ENCODE peak calls at places on chromosomes 13 and 19, in four cellular contexts. F is stomach, M is K562, O is body of pancreas. D is an unnamed sample.

GRCh38 chr19:46634045-46634655 is 1.9 kb downstream of the GNG8 start:
- DNase-seq in O (peak; percentile 86), F (peak; percentile 96), M (peak; percentile 98), D (peak; percentile 77)

GRCh38 chr13:47897411-47898050 is 103.5 kb downstream of the SUCLA2 start:
- DNase-seq in O (no peak), M (no peak), F (no peak), D (no peak)

GRCh38 chr13:96898855-96899254 is 95.4 kb downstream of the OXGR1 start:
- DNase-seq in F (no peak), O (no peak), M (no peak), D (no peak)

GRCh38 chr19:2625434-2625833 is 77.1 kb downstream of the GNG7 start:
- DNase-seq in O (no peak), M (no peak), F (peak; percentile 55), D (no peak)

GRCh38 chr13:25756251-25756650 is 295.6 kb downstream of the SHISA2 start:
- DNase-seq in M (no peak), F (no peak), O (no peak), D (no peak)

GRCh38 chr13:66546534-66547379 is 683.4 kb downstream of the PCDH9 start:
- DNase-seq in M (no peak), O (no peak), F (no peak), D (no peak)

GRCh38 chr13:99281811-99282263 is 23.7 kb upstream of the GPR18 start:
- DNase-seq in O (peak; percentile 15), F (peak; percentile 51), M (no peak), D (no peak)

GRCh38 chr13:45331981-45332830 is 8.8 kb downstream of the TPT1 start:
- DNase-seq in M (no peak), F (no peak), O (no peak), D (no peak)

DNA sequence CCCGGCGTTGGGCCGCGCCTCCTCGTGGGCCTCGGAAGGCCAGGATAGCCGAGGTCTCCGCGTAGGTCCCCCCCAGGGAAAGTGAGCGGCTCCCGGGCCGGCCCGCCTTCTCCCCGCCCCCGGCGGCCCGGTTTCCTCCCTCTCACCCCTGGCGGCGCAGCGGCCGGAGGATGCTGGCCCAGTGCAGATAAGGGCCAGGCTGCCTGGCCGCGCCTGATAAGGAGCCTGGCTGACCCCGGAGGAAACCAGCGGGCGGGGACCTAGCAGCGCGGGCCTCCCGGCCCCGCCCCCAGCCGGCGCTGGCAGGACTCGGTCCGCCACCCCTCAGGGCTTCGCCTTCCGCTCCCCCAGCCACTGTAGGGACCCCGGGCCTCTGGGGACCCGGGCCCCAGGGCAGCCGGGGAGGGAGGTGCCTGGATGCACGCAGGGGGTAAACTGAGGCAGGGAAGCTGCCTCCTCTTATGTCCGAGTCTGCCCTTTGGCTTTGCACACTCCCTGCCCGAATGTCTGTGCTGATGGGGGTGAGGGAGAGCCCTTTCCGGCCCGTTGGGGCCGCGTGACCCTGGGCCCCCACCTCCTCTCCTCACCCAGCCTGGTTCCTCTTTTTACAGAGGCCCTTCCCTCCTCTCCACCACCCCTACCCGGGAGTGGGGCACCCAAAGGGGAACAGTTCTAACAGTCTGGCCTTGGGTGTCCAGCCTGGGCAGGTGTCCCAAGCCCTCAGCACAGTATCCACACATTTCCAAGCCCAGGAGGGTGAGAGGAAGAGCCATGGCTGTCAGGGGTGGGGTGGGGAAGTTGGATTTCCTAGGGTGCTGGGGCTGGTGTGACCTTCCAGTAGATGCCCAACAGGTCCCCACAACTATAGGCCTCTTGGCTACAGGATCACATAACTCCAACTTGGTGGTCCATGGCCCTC is at the start of gene LYL1:
- DNase-seq in F (peak; percentile 86), O (peak; percentile 56), M (peak; percentile 98), D (no peak)
- TF ChIP-seq POLR2A in F (no peak), O (peak; percentile 14), M (peak; percentile 66), D (no peak)

GRCh38 chr19:48329167-48329891 is 4.0 kb downstream of the EMP3 start:
- DNase-seq in F (no peak), O (peak; percentile 32), M (peak; percentile 52), D (peak; percentile 46)

GRCh38 chr19:48321622-48322591 is 3.4 kb upstream of the EMP3 start:
- DNase-seq in M (peak; percentile 97), F (peak; percentile 99), O (peak; percentile 99), D (peak; percentile 75)

GRCh38 chr19:48330012-48330681 is 4.8 kb downstream of the EMP3 start:
- DNase-seq in O (peak; percentile 88), F (peak; percentile 86), M (no peak), D (no peak)

GRCh38 chr19:48321372-48321621 is 4.1 kb upstream of the EMP3 start:
- DNase-seq in F (peak; percentile 99), M (peak; percentile 98), O (peak; percentile 98), D (peak; percentile 77)

GRCh38 chr19:48325265-48325910 is at the start of gene EMP3:
- DNase-seq in M (peak; percentile 89), O (peak; percentile 51), F (peak; percentile 69), D (peak; percentile 69)
- TF ChIP-seq POLR2A in M (peak; percentile 94), O (peak; percentile 51), F (no peak), D (peak; percentile 53)

DNA sequence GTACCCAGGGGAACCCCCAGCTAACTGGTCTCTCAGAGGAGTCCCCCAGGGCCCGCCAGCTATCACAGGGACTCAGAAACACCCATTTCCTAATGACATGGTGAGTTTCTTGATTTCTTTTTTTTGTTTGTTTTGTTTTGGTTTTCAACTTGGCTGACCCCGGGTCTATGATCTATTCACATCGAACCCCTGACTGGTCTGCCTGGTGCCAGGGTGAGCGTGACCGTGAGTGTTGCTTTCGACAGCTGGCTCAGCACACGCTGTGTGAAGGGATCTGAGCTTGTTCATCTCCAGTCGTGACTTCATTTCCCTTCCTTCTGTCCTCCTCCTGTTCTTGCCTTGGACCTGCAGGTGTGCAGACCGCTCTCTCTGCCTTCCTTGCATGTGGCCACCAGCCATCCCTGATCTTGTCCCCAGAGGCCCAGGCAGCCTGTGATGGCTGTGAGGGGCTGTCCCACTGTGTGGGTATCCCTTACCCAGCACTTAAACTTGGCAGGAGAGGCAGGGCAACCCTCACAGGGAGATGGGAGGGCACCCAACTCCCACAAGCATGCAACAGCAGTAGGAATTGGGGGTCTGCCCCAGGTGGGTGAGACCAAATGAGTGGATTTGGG is 26.2 kb downstream of the TMEM161A start:
- DNase-seq in M (no peak), F (no peak), O (no peak), D (no peak)
- TF ChIP-seq POLR2A in M (peak; percentile 23), F (no peak), O (no peak), D (no peak)

GRCh38 chr19:1243768-1244692 is 2.5 kb downstream of the ATP5F1D start:
- DNase-seq in F (peak; percentile 91), O (peak; percentile 94), M (peak; percentile 78), D (peak; percentile 91)

GRCh38 chr19:1245468-1245867 is 2.9 kb upstream of the MIDN start:
- DNase-seq in F (no peak), O (no peak), M (no peak), D (no peak)

GRCh38 chr19:1247747-1248453 is 483 bp upstream of the MIDN start:
- DNase-seq in O (peak; percentile 87), M (peak; percentile 74), F (peak; percentile 73), D (peak; percentile 72)

GRCh38 chr19:1244693-1245451 is 3.3 kb downstream of the ATP5F1D start:
- DNase-seq in F (peak; percentile 88), M (no peak), O (peak; percentile 88), D (peak; percentile 74)

DNA sequence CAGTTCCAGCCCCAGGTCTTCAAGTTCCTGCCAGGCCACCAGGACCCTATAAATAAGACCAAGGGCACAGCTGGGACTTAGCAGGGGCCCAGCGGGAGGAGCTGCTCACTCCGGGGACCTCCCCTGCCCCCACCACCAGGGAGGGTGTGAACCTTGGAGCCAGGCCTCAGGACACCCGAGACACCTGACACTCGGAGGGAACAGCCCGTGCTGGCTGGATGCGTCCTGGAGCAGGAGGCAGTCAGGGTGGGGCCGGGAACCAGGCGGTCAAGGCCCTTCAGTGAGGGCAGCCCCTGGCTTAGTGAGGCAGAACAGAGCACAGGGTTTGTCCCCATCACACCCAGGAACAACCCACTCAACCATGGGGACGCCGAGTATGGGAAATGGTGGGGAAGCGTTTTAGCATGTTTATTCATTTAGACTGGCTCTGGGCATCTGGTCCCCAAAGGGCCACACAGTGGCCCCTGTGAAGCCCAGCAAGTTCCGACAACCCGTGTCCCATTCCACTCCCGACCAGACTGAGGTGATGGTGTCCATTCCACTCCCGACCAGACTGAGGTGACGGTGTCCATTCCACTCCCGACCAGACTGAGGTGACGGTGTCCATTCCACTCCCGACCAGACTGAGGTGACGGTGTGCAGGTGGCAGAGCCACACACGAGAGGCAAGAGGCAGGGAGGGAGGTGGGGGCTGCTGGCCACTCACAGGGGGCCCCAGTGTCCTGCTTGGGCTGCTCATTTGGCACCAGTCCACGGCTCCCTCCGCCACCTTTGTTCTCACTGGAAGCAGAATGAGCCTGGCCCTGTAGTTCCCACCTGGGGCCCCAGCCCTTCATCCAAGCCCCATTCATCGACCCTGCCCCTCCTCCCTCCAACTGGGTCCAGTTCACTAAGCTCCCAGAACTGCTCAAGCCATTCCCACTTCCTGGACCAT is 2.2 kb upstream of the MIDN start:
- DNase-seq in F (peak; percentile 69), M (no peak), O (peak; percentile 90), D (no peak)
- TF ChIP-seq POLR2A in F (no peak), M (peak; percentile 40), O (peak; percentile 14), D (no peak)

GRCh38 chr19:9054768-9055167 is 32.1 kb upstream of the OR1M1 start:
- DNase-seq in O (no peak), M (no peak), F (no peak), D (no peak)
- TF ChIP-seq POLR2A in O (no peak), M (no peak), F (no peak), D (no peak)

GRCh38 chr19:9791552-9792181 is 23.1 kb upstream of the ZNF846 start:
- DNase-seq in F (peak; percentile 97), O (peak; percentile 92), M (peak; percentile 95), D (peak; percentile 68)
- TF ChIP-seq POLR2A in F (no peak), O (no peak), M (no peak), D (no peak)

DNA sequence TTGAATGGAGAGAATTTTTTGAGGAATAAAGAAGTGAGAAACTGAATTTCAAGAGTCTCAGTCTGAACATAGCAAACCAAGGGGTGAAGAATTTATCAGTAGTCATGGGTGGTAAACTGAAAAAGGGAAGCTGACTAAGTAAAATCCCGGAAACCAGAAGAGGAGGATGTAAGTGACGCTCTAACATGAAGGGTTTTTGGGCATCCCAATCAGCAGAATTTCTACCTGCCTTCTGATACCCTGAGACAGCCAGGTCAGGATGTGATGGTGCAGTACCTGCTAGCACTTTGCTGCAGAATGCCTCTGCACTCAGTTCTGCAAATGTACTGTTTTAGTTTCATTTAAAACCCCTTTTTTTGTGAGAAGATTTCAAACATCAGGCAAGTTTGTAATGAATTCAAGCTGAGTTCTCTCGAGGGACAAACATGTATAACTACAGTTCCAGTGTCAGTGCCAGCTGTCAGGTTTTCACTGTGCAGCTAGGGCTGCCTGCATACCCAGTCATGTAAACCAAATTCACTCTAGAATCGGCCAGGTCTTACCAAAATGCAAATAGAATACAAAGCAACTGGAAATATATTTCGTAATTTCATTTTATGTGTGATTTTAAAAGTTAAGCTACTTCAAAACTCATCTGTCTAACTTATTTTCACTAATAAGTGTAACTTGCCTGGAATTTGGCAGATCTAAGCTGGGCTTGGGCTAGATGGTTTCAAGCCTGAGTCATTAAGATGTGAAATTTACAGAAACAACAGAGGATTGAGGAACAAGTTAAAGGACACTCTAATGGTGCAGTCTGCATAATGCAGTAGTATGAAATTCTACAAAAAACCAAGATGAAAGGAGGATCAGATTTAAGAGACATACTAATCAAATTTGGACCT is 13.8 kb downstream of the METTL21C start:
- DNase-seq in F (no peak), M (no peak), O (no peak), D (no peak)
- TF ChIP-seq POLR2A in F (no peak), M (no peak), O (no peak), D (no peak)

GRCh38 chr19:42075364-42075615 is 676 bp upstream of the ZNF574 start:
- DNase-seq in M (no peak), F (no peak), O (no peak), D (no peak)
- TF ChIP-seq POLR2A in M (no peak), F (no peak), O (no peak), D (no peak)

GRCh38 chr19:44903602-44904425 is 1.8 kb upstream of the APOE start:
- DNase-seq in M (peak; percentile 75), F (peak; percentile 80), O (peak; percentile 65), D (no peak)
- TF ChIP-seq POLR2A in M (peak; percentile 83), F (no peak), O (no peak), D (no peak)